ENCODE peak calls at places on chromosomes 6 and 20, in six cellular contexts. One of them, this sample, is unnamed.

GRCh38 chr6:160055378-160055777 is 66.2 kb upstream of the SLC22A1 start:
- DNase-seq in pulmonary artery endothelial cell: no peak
- DNase-seq in spleen: no peak
- DNase-seq in stimulated activated naive CD8-positive, alpha-beta T cell treated with anti-CD3 and anti-CD28 coated beads, Interleukin-15, amount 100 ng/mL, for 72 hours: no peak
- DNase-seq in ovary: no peak
- DNase-seq in effector CD4-positive, alpha-beta T cell: no peak
- DNase-seq in this sample: no peak

GRCh38 chr20:20204326-20204725 is 152.0 kb downstream of the CFAP61 start:
- DNase-seq in effector CD4-positive, alpha-beta T cell: no peak
- DNase-seq in stimulated activated naive CD8-positive, alpha-beta T cell treated with anti-CD3 and anti-CD28 coated beads, Interleukin-15, amount 100 ng/mL, for 72 hours: no peak
- DNase-seq in ovary: no peak
- DNase-seq in pulmonary artery endothelial cell: no peak
- DNase-seq in spleen: no peak
- DNase-seq in this sample: no peak

GRCh38 chr6:33814663-33814985 is 10.8 kb upstream of the MLN start:
- DNase-seq in effector CD4-positive, alpha-beta T cell: no peak
- DNase-seq in spleen: no peak
- DNase-seq in ovary: no peak
- DNase-seq in pulmonary artery endothelial cell: no peak
- DNase-seq in stimulated activated naive CD8-positive, alpha-beta T cell treated with anti-CD3 and anti-CD28 coated beads, Interleukin-15, amount 100 ng/mL, for 72 hours: no peak
- DNase-seq in this sample: no peak

GRCh38 chr6:169529931-169530761 is 171.7 kb downstream of the WDR27 start:
- DNase-seq in ovary: no peak
- DNase-seq in stimulated activated naive CD8-positive, alpha-beta T cell treated with anti-CD3 and anti-CD28 coated beads, Interleukin-15, amount 100 ng/mL, for 72 hours: peak; percentile 36
- DNase-seq in effector CD4-positive, alpha-beta T cell: no peak
- DNase-seq in spleen: no peak
- DNase-seq in pulmonary artery endothelial cell: no peak
- DNase-seq in this sample: peak; percentile 7

GRCh38 chr6:107957165-107957908 is 671 bp downstream of the SEC63 start:
- DNase-seq in stimulated activated naive CD8-positive, alpha-beta T cell treated with anti-CD3 and anti-CD28 coated beads, Interleukin-15, amount 100 ng/mL, for 72 hours: peak; percentile 52
- DNase-seq in ovary: peak; percentile 47
- DNase-seq in spleen: peak; percentile 91
- DNase-seq in effector CD4-positive, alpha-beta T cell: peak; percentile 48
- DNase-seq in pulmonary artery endothelial cell: peak; percentile 59
- DNase-seq in this sample: peak; percentile 65

GRCh38 chr20:52318601-52319000 is 127.0 kb upstream of the ZFP64 start:
- DNase-seq in spleen: no peak
- DNase-seq in pulmonary artery endothelial cell: no peak
- DNase-seq in ovary: no peak
- DNase-seq in effector CD4-positive, alpha-beta T cell: no peak
- DNase-seq in stimulated activated naive CD8-positive, alpha-beta T cell treated with anti-CD3 and anti-CD28 coated beads, Interleukin-15, amount 100 ng/mL, for 72 hours: no peak
- DNase-seq in this sample: no peak

GRCh38 chr6:43242908-43243648 is at the start of gene TTBK1:
- DNase-seq in spleen: no peak
- DNase-seq in stimulated activated naive CD8-positive, alpha-beta T cell treated with anti-CD3 and anti-CD28 coated beads, Interleukin-15, amount 100 ng/mL, for 72 hours: no peak
- DNase-seq in effector CD4-positive, alpha-beta T cell: no peak
- DNase-seq in pulmonary artery endothelial cell: no peak
- DNase-seq in ovary: no peak
- DNase-seq in this sample: no peak

GRCh38 chr6:108966855-108967755 is 118.9 kb downstream of the ARMC2 start:
- DNase-seq in stimulated activated naive CD8-positive, alpha-beta T cell treated with anti-CD3 and anti-CD28 coated beads, Interleukin-15, amount 100 ng/mL, for 72 hours: no peak
- DNase-seq in ovary: peak; percentile 57
- DNase-seq in pulmonary artery endothelial cell: no peak
- DNase-seq in effector CD4-positive, alpha-beta T cell: no peak
- DNase-seq in spleen: peak; percentile 76
- DNase-seq in this sample: no peak

GRCh38 chr20:18666803-18667460 is 79.1 kb downstream of the DTD1 start:
- DNase-seq in effector CD4-positive, alpha-beta T cell: no peak
- DNase-seq in spleen: no peak
- DNase-seq in pulmonary artery endothelial cell: no peak
- DNase-seq in ovary: no peak
- DNase-seq in stimulated activated naive CD8-positive, alpha-beta T cell treated with anti-CD3 and anti-CD28 coated beads, Interleukin-15, amount 100 ng/mL, for 72 hours: no peak
- DNase-seq in this sample: no peak

GRCh38 chr20:35729283-35729807 is 12.7 kb downstream of the RBM39 start:
- DNase-seq in pulmonary artery endothelial cell: no peak
- DNase-seq in ovary: no peak
- DNase-seq in effector CD4-positive, alpha-beta T cell: no peak
- DNase-seq in stimulated activated naive CD8-positive, alpha-beta T cell treated with anti-CD3 and anti-CD28 coated beads, Interleukin-15, amount 100 ng/mL, for 72 hours: no peak
- DNase-seq in spleen: no peak
- DNase-seq in this sample: no peak

GRCh38 chr6:72622094-72622540 is 253 bp downstream of the KCNQ5 start:
- DNase-seq in ovary: peak; percentile 10
- DNase-seq in spleen: peak; percentile 92
- DNase-seq in effector CD4-positive, alpha-beta T cell: peak; percentile 32
- DNase-seq in stimulated activated naive CD8-positive, alpha-beta T cell treated with anti-CD3 and anti-CD28 coated beads, Interleukin-15, amount 100 ng/mL, for 72 hours: peak; percentile 83
- DNase-seq in pulmonary artery endothelial cell: no peak
- DNase-seq in this sample: peak; percentile 27

GRCh38 chr6:28078836-28079235 is 1.5 kb upstream of the ZNF165 start:
- DNase-seq in effector CD4-positive, alpha-beta T cell: no peak
- DNase-seq in stimulated activated naive CD8-positive, alpha-beta T cell treated with anti-CD3 and anti-CD28 coated beads, Interleukin-15, amount 100 ng/mL, for 72 hours: no peak
- DNase-seq in spleen: no peak
- DNase-seq in ovary: no peak
- DNase-seq in pulmonary artery endothelial cell: no peak
- DNase-seq in this sample: no peak

GRCh38 chr6:46925563-46926253 is 4.0 kb upstream of the ADGRF5 start:
- DNase-seq in spleen: no peak
- DNase-seq in effector CD4-positive, alpha-beta T cell: no peak
- DNase-seq in pulmonary artery endothelial cell: no peak
- DNase-seq in stimulated activated naive CD8-positive, alpha-beta T cell treated with anti-CD3 and anti-CD28 coated beads, Interleukin-15, amount 100 ng/mL, for 72 hours: no peak
- DNase-seq in ovary: no peak
- DNase-seq in this sample: no peak

GRCh38 chr6:157800420-157801237 is 22.4 kb upstream of the SNX9 start:
- DNase-seq in stimulated activated naive CD8-positive, alpha-beta T cell treated with anti-CD3 and anti-CD28 coated beads, Interleukin-15, amount 100 ng/mL, for 72 hours: peak; percentile 60
- DNase-seq in effector CD4-positive, alpha-beta T cell: no peak
- DNase-seq in pulmonary artery endothelial cell: no peak
- DNase-seq in ovary: no peak
- DNase-seq in spleen: no peak
- DNase-seq in this sample: no peak

GRCh38 chr20:40744494-40745175 is 55.6 kb upstream of the MAFB start:
- DNase-seq in effector CD4-positive, alpha-beta T cell: no peak
- DNase-seq in pulmonary artery endothelial cell: no peak
- DNase-seq in ovary: no peak
- DNase-seq in spleen: no peak
- DNase-seq in stimulated activated naive CD8-positive, alpha-beta T cell treated with anti-CD3 and anti-CD28 coated beads, Interleukin-15, amount 100 ng/mL, for 72 hours: no peak
- DNase-seq in this sample: no peak

GRCh38 chr6:141552463-141552862 is 580.3 kb upstream of the GJE1 start:
- DNase-seq in ovary: no peak
- DNase-seq in stimulated activated naive CD8-positive, alpha-beta T cell treated with anti-CD3 and anti-CD28 coated beads, Interleukin-15, amount 100 ng/mL, for 72 hours: no peak
- DNase-seq in effector CD4-positive, alpha-beta T cell: no peak
- DNase-seq in pulmonary artery endothelial cell: peak; percentile 95
- DNase-seq in spleen: no peak
- DNase-seq in this sample: no peak

GRCh38 chr6:158815379-158815724 is 3.8 kb downstream of the EZR start:
- DNase-seq in pulmonary artery endothelial cell: no peak
- DNase-seq in ovary: no peak
- DNase-seq in stimulated activated naive CD8-positive, alpha-beta T cell treated with anti-CD3 and anti-CD28 coated beads, Interleukin-15, amount 100 ng/mL, for 72 hours: no peak
- DNase-seq in spleen: no peak
- DNase-seq in effector CD4-positive, alpha-beta T cell: no peak
- DNase-seq in this sample: no peak

GRCh38 chr6:79813854-79814477 is 133.4 kb downstream of the ELOVL4 start:
- DNase-seq in stimulated activated naive CD8-positive, alpha-beta T cell treated with anti-CD3 and anti-CD28 coated beads, Interleukin-15, amount 100 ng/mL, for 72 hours: peak; percentile 60
- DNase-seq in ovary: peak; percentile 56
- DNase-seq in effector CD4-positive, alpha-beta T cell: peak; percentile 36
- DNase-seq in pulmonary artery endothelial cell: peak; percentile 33
- DNase-seq in spleen: no peak
- DNase-seq in this sample: peak; percentile 15

GRCh38 chr6:169249057-169249456 is 4.6 kb downstream of the THBS2 start:
- DNase-seq in stimulated activated naive CD8-positive, alpha-beta T cell treated with anti-CD3 and anti-CD28 coated beads, Interleukin-15, amount 100 ng/mL, for 72 hours: no peak
- DNase-seq in spleen: peak; percentile 51
- DNase-seq in pulmonary artery endothelial cell: no peak
- DNase-seq in ovary: peak; percentile 30
- DNase-seq in effector CD4-positive, alpha-beta T cell: no peak
- DNase-seq in this sample: no peak

GRCh38 chr6:43952746-43953145 is 174.5 kb downstream of the MRPL14 start:
- DNase-seq in spleen: no peak
- DNase-seq in stimulated activated naive CD8-positive, alpha-beta T cell treated with anti-CD3 and anti-CD28 coated beads, Interleukin-15, amount 100 ng/mL, for 72 hours: no peak
- DNase-seq in pulmonary artery endothelial cell: no peak
- DNase-seq in effector CD4-positive, alpha-beta T cell: no peak
- DNase-seq in ovary: no peak
- DNase-seq in this sample: no peak

GRCh38 chr6:27287751-27288135 is 24.3 kb downstream of the POM121L2 start:
- DNase-seq in effector CD4-positive, alpha-beta T cell: no peak
- DNase-seq in pulmonary artery endothelial cell: no peak
- DNase-seq in stimulated activated naive CD8-positive, alpha-beta T cell treated with anti-CD3 and anti-CD28 coated beads, Interleukin-15, amount 100 ng/mL, for 72 hours: no peak
- DNase-seq in ovary: no peak
- DNase-seq in spleen: no peak
- DNase-seq in this sample: no peak

GRCh38 chr6:2850480-2851150 is 9.0 kb upstream of the SERPINB1 start:
- DNase-seq in stimulated activated naive CD8-positive, alpha-beta T cell treated with anti-CD3 and anti-CD28 coated beads, Interleukin-15, amount 100 ng/mL, for 72 hours: no peak
- DNase-seq in spleen: no peak
- DNase-seq in ovary: no peak
- DNase-seq in pulmonary artery endothelial cell: peak; percentile 85
- DNase-seq in effector CD4-positive, alpha-beta T cell: no peak
- DNase-seq in this sample: no peak

GRCh38 chr6:129719692-129720091 is 9.7 kb upstream of the ARHGAP18 start:
- DNase-seq in effector CD4-positive, alpha-beta T cell: no peak
- DNase-seq in stimulated activated naive CD8-positive, alpha-beta T cell treated with anti-CD3 and anti-CD28 coated beads, Interleukin-15, amount 100 ng/mL, for 72 hours: no peak
- DNase-seq in ovary: no peak
- DNase-seq in pulmonary artery endothelial cell: no peak
- DNase-seq in spleen: no peak
- DNase-seq in this sample: no peak

GRCh38 chr6:140079328-140079727 is 704.9 kb upstream of the CITED2 start:
- DNase-seq in ovary: peak; percentile 37
- DNase-seq in spleen: no peak
- DNase-seq in stimulated activated naive CD8-positive, alpha-beta T cell treated with anti-CD3 and anti-CD28 coated beads, Interleukin-15, amount 100 ng/mL, for 72 hours: no peak
- DNase-seq in effector CD4-positive, alpha-beta T cell: no peak
- DNase-seq in pulmonary artery endothelial cell: no peak
- DNase-seq in this sample: no peak

GRCh38 chr20:63081831-63082230 is 75.1 kb upstream of the BHLHE23 start:
- DNase-seq in spleen: no peak
- DNase-seq in ovary: no peak
- DNase-seq in stimulated activated naive CD8-positive, alpha-beta T cell treated with anti-CD3 and anti-CD28 coated beads, Interleukin-15, amount 100 ng/mL, for 72 hours: no peak
- DNase-seq in pulmonary artery endothelial cell: no peak
- DNase-seq in effector CD4-positive, alpha-beta T cell: no peak
- DNase-seq in this sample: no peak

GRCh38 chr20:10642859-10643559 is 30.8 kb downstream of the JAG1 start:
- DNase-seq in spleen: no peak
- DNase-seq in ovary: no peak
- DNase-seq in effector CD4-positive, alpha-beta T cell: no peak
- DNase-seq in stimulated activated naive CD8-positive, alpha-beta T cell treated with anti-CD3 and anti-CD28 coated beads, Interleukin-15, amount 100 ng/mL, for 72 hours: no peak
- DNase-seq in pulmonary artery endothelial cell: no peak
- DNase-seq in this sample: no peak

GRCh38 chr6:17206566-17207072 is 74.5 kb upstream of the RBM24 start:
- DNase-seq in effector CD4-positive, alpha-beta T cell: no peak
- DNase-seq in pulmonary artery endothelial cell: no peak
- DNase-seq in ovary: no peak
- DNase-seq in stimulated activated naive CD8-positive, alpha-beta T cell treated with anti-CD3 and anti-CD28 coated beads, Interleukin-15, amount 100 ng/mL, for 72 hours: no peak
- DNase-seq in spleen: no peak
- DNase-seq in this sample: no peak

GRCh38 chr6:96465321-96465903 is 56.2 kb upstream of the UFL1 start:
- DNase-seq in spleen: no peak
- DNase-seq in effector CD4-positive, alpha-beta T cell: no peak
- DNase-seq in ovary: no peak
- DNase-seq in pulmonary artery endothelial cell: no peak
- DNase-seq in stimulated activated naive CD8-positive, alpha-beta T cell treated with anti-CD3 and anti-CD28 coated beads, Interleukin-15, amount 100 ng/mL, for 72 hours: no peak
- DNase-seq in this sample: no peak

GRCh38 chr20:17658648-17658993 is 23.4 kb downstream of the RRBP1 start:
- DNase-seq in pulmonary artery endothelial cell: no peak
- DNase-seq in effector CD4-positive, alpha-beta T cell: no peak
- DNase-seq in spleen: no peak
- DNase-seq in stimulated activated naive CD8-positive, alpha-beta T cell treated with anti-CD3 and anti-CD28 coated beads, Interleukin-15, amount 100 ng/mL, for 72 hours: no peak
- DNase-seq in ovary: no peak
- DNase-seq in this sample: no peak

GRCh38 chr20:24978493-24978892 is 14.1 kb downstream of the APMAP start:
- DNase-seq in pulmonary artery endothelial cell: no peak
- DNase-seq in effector CD4-positive, alpha-beta T cell: no peak
- DNase-seq in ovary: no peak
- DNase-seq in spleen: peak; percentile 36
- DNase-seq in stimulated activated naive CD8-positive, alpha-beta T cell treated with anti-CD3 and anti-CD28 coated beads, Interleukin-15, amount 100 ng/mL, for 72 hours: no peak
- DNase-seq in this sample: no peak

GRCh38 chr6:48377115-48377514 is 266.1 kb upstream of the PTCHD4 start:
- DNase-seq in stimulated activated naive CD8-positive, alpha-beta T cell treated with anti-CD3 and anti-CD28 coated beads, Interleukin-15, amount 100 ng/mL, for 72 hours: no peak
- DNase-seq in ovary: no peak
- DNase-seq in spleen: no peak
- DNase-seq in effector CD4-positive, alpha-beta T cell: no peak
- DNase-seq in pulmonary artery endothelial cell: no peak
- DNase-seq in this sample: no peak